ENCODE peak calls at places on chromosome 17, in five cellular contexts. L is naive thymus-derived CD4-positive, alpha-beta T cell; S is small intestine; R is A549; O is EL. Q is an unnamed sample.

GRCh38 chr17:82323514-82324234 is 6.3 kb upstream of the CD7 start:
- DNase-seq in L (no peak), O (no peak), S (no peak), R (no peak), Q (no peak)

GRCh38 chr17:1998426-1998784 is 26.7 kb downstream of the RTN4RL1 start:
- DNase-seq in R (no peak), S (peak), L (no peak), O (no peak), Q (no peak)

GRCh38 chr17:56751145-56751743 is 82.5 kb downstream of the C17orf67 start:
- DNase-seq in O (peak), L (no peak), R (no peak), S (no peak), Q (no peak)

GRCh38 chr17:62822080-62822904 is 14.2 kb upstream of the MARCHF10 start:
- DNase-seq in R (no peak), S (peak), L (no peak), O (no peak), Q (no peak)

GRCh38 chr17:3888343-3889171 is 4.3 kb downstream of the CAMKK1 start:
- DNase-seq in L (no peak), S (peak), O (peak), R (no peak), Q (peak)

GRCh38 chr17:41814195-41814594 is 1.4 kb downstream of the FKBP10 start:
- DNase-seq in R (no peak), S (no peak), L (no peak), O (peak), Q (no peak)

GRCh38 chr17:21194210-21194609 is 19.8 kb downstream of the TMEM11 start:
- DNase-seq in R (no peak), L (no peak), S (peak), O (no peak), Q (no peak)

GRCh38 chr17:43570518-43570928 is 24.4 kb upstream of the ETV4 start:
- DNase-seq in O (peak), S (no peak), R (no peak), L (no peak), Q (no peak)

GRCh38 chr17:47230864-47231263 is 21.7 kb downstream of the MYL4 start:
- DNase-seq in L (no peak), O (no peak), R (no peak), S (no peak), Q (no peak)

GRCh38 chr17:75754378-75755204 is 10.4 kb downstream of the GALK1 start:
- DNase-seq in O (no peak), S (no peak), R (no peak), L (no peak), Q (no peak)

GRCh38 chr17:61389670-61390478 is 9.8 kb upstream of the TBX2 start:
- DNase-seq in O (peak), L (peak), R (peak), S (no peak), Q (no peak)

GRCh38 chr17:44768505-44769142 is 9.8 kb downstream of the ADAM11 start:
- DNase-seq in O (no peak), S (no peak), R (no peak), L (no peak), Q (no peak)

GRCh38 chr17:3959921-3960601 is 4.2 kb downstream of the ATP2A3 start:
- DNase-seq in L (no peak), R (no peak), S (no peak), O (no peak), Q (no peak)

GRCh38 chr17:28324272-28324745 is 5.3 kb downstream of the TMEM97 start:
- DNase-seq in R (no peak), O (no peak), L (no peak), S (no peak), Q (no peak)

GRCh38 chr17:31586946-31587345 is 195.5 kb downstream of the RAB11FIP4 start:
- DNase-seq in S (no peak), R (no peak), L (no peak), O (no peak), Q (no peak)

GRCh38 chr17:1565860-1566259 is 3.3 kb upstream of the PITPNA start:
- DNase-seq in L (no peak), S (no peak), O (no peak), R (no peak), Q (no peak)

GRCh38 chr17:72400863-72401262 is 280.0 kb downstream of the SOX9 start:
- DNase-seq in S (no peak), O (no peak), L (no peak), R (no peak), Q (no peak)

GRCh38 chr17:76416899-76417298 is 32.5 kb downstream of the SPHK1 start:
- DNase-seq in O (no peak), S (no peak), L (no peak), R (no peak), Q (no peak)

GRCh38 chr17:52147872-52148271 is 10.6 kb downstream of the CA10 start:
- DNase-seq in L (no peak), S (peak), R (no peak), O (no peak), Q (no peak)